ENCODE peak calls at places on chromosomes 1 and 21, in nine cellular contexts. N, O, X, S, G, W, B, T and Z are unnamed samples.

GRCh38 chr1:30872948-30873263 is 35.7 kb downstream of the SDC3 start:
- DNase-seq in N (no peak), O (no peak), X (no peak), S (no peak), G (no peak), W (no peak), B (no peak), T (no peak), Z (no peak)

GRCh38 chr1:243924188-243924587 is 74.1 kb upstream of the AKT3 start:
- DNase-seq in N (peak), O (no peak), X (no peak), S (peak), G (no peak), W (no peak), B (no peak), T (no peak), Z (peak)

GRCh38 chr21:36550761-36551160 is 70.8 kb upstream of the CLDN14 start:
- DNase-seq in N (peak), O (no peak), X (no peak), S (no peak), G (no peak), W (no peak), B (no peak), T (no peak), Z (no peak)

GRCh38 chr1:115643636-115644035 is 1.9 kb downstream of the VANGL1 start:
- DNase-seq in N (no peak), O (no peak), X (no peak), S (no peak), G (no peak), W (no peak), B (no peak), T (no peak), Z (no peak)

GRCh38 chr1:192453360-192454045 is 122.1 kb upstream of the RGS1 start:
- DNase-seq in N (no peak), O (no peak), X (no peak), S (no peak), G (no peak), W (no peak), B (no peak), T (no peak), Z (no peak)

GRCh38 chr1:219465247-219466093 is 147.4 kb downstream of the ZC3H11B start:
- DNase-seq in N (peak), O (no peak), X (no peak), S (no peak), G (no peak), W (no peak), B (no peak), T (no peak), Z (peak)

GRCh38 chr1:147245586-147246021 is 3.1 kb downstream of the CHD1L start:
- DNase-seq in N (no peak), O (no peak), X (no peak), S (no peak), G (no peak), W (no peak), B (no peak), T (no peak), Z (no peak)

GRCh38 chr1:150572918-150573647 is 6.3 kb downstream of the MCL1 start:
- DNase-seq in N (no peak), O (no peak), X (no peak), S (no peak), G (no peak), W (no peak), B (no peak), T (no peak), Z (no peak)

GRCh38 chr1:23581219-23581618 is 21.9 kb upstream of the ID3 start:
- DNase-seq in N (peak), O (no peak), X (no peak), S (no peak), G (no peak), W (no peak), B (no peak), T (no peak), Z (no peak)

GRCh38 chr1:9047019-9047418 is 20.8 kb upstream of the SLC2A7 start:
- DNase-seq in N (no peak), O (no peak), X (no peak), S (no peak), G (no peak), W (no peak), B (no peak), T (no peak), Z (no peak)

GRCh38 chr1:12005488-12006166 is 13.7 kb upstream of the MIIP start:
- DNase-seq in N (no peak), O (no peak), X (no peak), S (no peak), G (no peak), W (no peak), B (no peak), T (no peak), Z (no peak)

GRCh38 chr1:184160942-184161698 is 109.6 kb downstream of the TSEN15 start:
- DNase-seq in N (peak), O (no peak), X (no peak), S (no peak), G (no peak), W (no peak), B (no peak), T (peak), Z (no peak)

GRCh38 chr1:107766533-107766932 is 198.4 kb downstream of the VAV3 start:
- DNase-seq in N (no peak), O (no peak), X (no peak), S (no peak), G (no peak), W (no peak), B (no peak), T (no peak), Z (no peak)

GRCh38 chr1:19655718-19656080 is 9.0 kb upstream of the HTR6 start:
- DNase-seq in N (no peak), O (no peak), X (no peak), S (no peak), G (no peak), W (no peak), B (no peak), T (no peak), Z (no peak)

GRCh38 chr1:245893025-245893424 is 614.1 kb downstream of the SMYD3 start:
- DNase-seq in N (no peak), O (no peak), X (no peak), S (no peak), G (no peak), W (no peak), B (no peak), T (no peak), Z (no peak)

GRCh38 chr1:27773732-27774445 is 870 bp downstream of the STX12 start:
- DNase-seq in N (peak), O (peak), X (no peak), S (no peak), G (no peak), W (no peak), B (peak), T (peak), Z (no peak)

GRCh38 chr1:171220551-171221175 is 27.6 kb upstream of the FMO1 start:
- DNase-seq in N (no peak), O (no peak), X (no peak), S (no peak), G (no peak), W (no peak), B (no peak), T (no peak), Z (no peak)

GRCh38 chr1:37999434-38000232 is 5.7 kb downstream of the FHL3 start:
- DNase-seq in N (peak), O (peak), X (no peak), S (peak), G (peak), W (no peak), B (no peak), T (no peak), Z (peak)

GRCh38 chr1:41122148-41122547 is 100.6 kb upstream of the SLFNL1 start:
- DNase-seq in N (no peak), O (no peak), X (no peak), S (no peak), G (no peak), W (no peak), B (no peak), T (no peak), Z (no peak)

GRCh38 chr1:97337250-97338030 is 583.4 kb downstream of the DPYD start:
- DNase-seq in N (no peak), O (no peak), X (no peak), S (peak), G (no peak), W (no peak), B (no peak), T (no peak), Z (no peak)

GRCh38 chr21:38751379-38752050 is 54.2 kb upstream of the ETS2 start:
- DNase-seq in N (no peak), O (peak), X (no peak), S (no peak), G (no peak), W (no peak), B (no peak), T (no peak), Z (no peak)

GRCh38 chr1:77632216-77632615 is 50.2 kb downstream of the ZZZ3 start:
- DNase-seq in N (no peak), O (peak), X (no peak), S (no peak), G (no peak), W (no peak), B (no peak), T (no peak), Z (no peak)

GRCh38 chr1:24105368-24106160 is 6.4 kb downstream of the MYOM3 start:
- DNase-seq in N (no peak), O (no peak), X (no peak), S (no peak), G (no peak), W (no peak), B (no peak), T (no peak), Z (no peak)

GRCh38 chr1:186617860-186618780 is 62.1 kb downstream of the PTGS2 start:
- DNase-seq in N (peak), O (peak), X (no peak), S (peak), G (peak), W (peak), B (peak), T (peak), Z (no peak)

GRCh38 chr1:208525417-208525816 is 281.2 kb upstream of the PLXNA2 start:
- DNase-seq in N (no peak), O (no peak), X (no peak), S (no peak), G (no peak), W (no peak), B (no peak), T (no peak), Z (no peak)

GRCh38 chr1:153515504-153516394 is 20.0 kb downstream of the S100A6 start:
- DNase-seq in N (no peak), O (no peak), X (no peak), S (peak), G (peak), W (no peak), B (no peak), T (no peak), Z (peak)

GRCh38 chr1:202086579-202087350 is 36.0 kb upstream of the GPR37L1 start:
- DNase-seq in N (no peak), O (no peak), X (no peak), S (peak), G (peak), W (no peak), B (no peak), T (no peak), Z (no peak)

GRCh38 chr1:31790140-31790539 is 25.7 kb downstream of the SPOCD1 start:
- DNase-seq in N (no peak), O (no peak), X (no peak), S (no peak), G (no peak), W (no peak), B (no peak), T (no peak), Z (no peak)

GRCh38 chr1:110880708-110881374 is 7.9 kb downstream of the CD53 start:
- DNase-seq in N (no peak), O (no peak), X (no peak), S (no peak), G (no peak), W (no peak), B (peak), T (peak), Z (no peak)